ENCODE peak calls at places on chromosomes 2 and 18, in seven cellular contexts. S is body of pancreas, U is H1, K is stomach, D is Peyer's patch, O is IMR-90, M is endothelial cell of umbilical vein. L is an unnamed sample. For H3K4me1, the result is how much of the 10 kb centered on the place peaks cover.

GRCh38 chr18:36412778-36413177 is 115.3 kb downstream of the FHOD3 start:
- DNase-seq in U (no peak), K (no peak), O (no peak), S (peak), M (no peak), D (no peak), L (no peak)

GRCh38 chr2:10123281-10123680 is 742 bp downstream of the RRM2 start:
- DNase-seq in D (no peak), U (no peak), K (no peak), O (no peak), S (no peak), M (no peak), L (no peak)

GRCh38 chr2:49834433-49834832 is 680.1 kb upstream of the FSHR start:
- DNase-seq in O (no peak), D (no peak), S (no peak), K (no peak), M (no peak), U (no peak), L (no peak)

GRCh38 chr2:182186132-182186735 is 200.6 kb downstream of the PPP1R1C start:
- DNase-seq in U (no peak), O (peak), S (no peak), K (no peak), D (no peak), M (peak), L (no peak)

GRCh38 chr18:53745228-53745967 is 479.1 kb downstream of the MBD2 start:
- DNase-seq in S (no peak), M (no peak), O (no peak), D (no peak), K (no peak), U (no peak), L (no peak)

GRCh38 chr2:120503793-120504571 is 158.0 kb downstream of the INHBB start:
- DNase-seq in S (no peak), O (peak), M (peak), K (no peak), U (no peak), D (no peak), L (no peak)

GRCh38 chr2:218323526-218324472 is 31.5 kb upstream of the TMBIM1 start:
- DNase-seq in K (no peak), S (peak), M (peak), U (peak), D (no peak), O (peak), L (peak)

GRCh38 chr18:74613390-74613789 is 15.7 kb downstream of the ZNF407 start:
- DNase-seq in O (no peak), S (no peak), K (no peak), M (no peak), U (no peak), D (no peak), L (no peak)

GRCh38 chr18:43587538-43588153 is 310.4 kb upstream of the SYT4 start:
- DNase-seq in D (peak), M (peak), S (peak), O (peak), U (no peak), K (no peak), L (no peak)

GRCh38 chr2:109563980-109564550 is 49.7 kb downstream of the SEPTIN10 start:
- DNase-seq in O (no peak), S (no peak), U (no peak), M (no peak), D (no peak), K (no peak), L (no peak)
- H3K4me1 ChIP-seq in O (under half), S (under half), U (under half), M (under half), D (under half), K (under half), L (under half)

GRCh38 chr2:239285932-239286230 is 114.9 kb downstream of the HDAC4 start:
- DNase-seq in O (no peak), D (no peak), K (no peak), M (no peak), S (no peak), U (no peak), L (no peak)

GRCh38 chr2:239283288-239283945 is 117.4 kb downstream of the HDAC4 start:
- DNase-seq in U (no peak), M (no peak), K (no peak), D (peak), O (no peak), S (no peak), L (peak)

GRCh38 chr2:239285071-239285931 is 115.5 kb downstream of the HDAC4 start:
- DNase-seq in S (no peak), U (no peak), D (peak), O (no peak), M (no peak), K (no peak), L (no peak)

GRCh38 chr2:239282448-239283287 is 118.2 kb downstream of the HDAC4 start:
- DNase-seq in O (no peak), U (no peak), D (peak), M (no peak), S (no peak), K (no peak), L (no peak)

GRCh38 chr2:239283961-239284801 is 116.6 kb downstream of the HDAC4 start:
- DNase-seq in M (no peak), D (peak), O (no peak), U (no peak), S (no peak), K (no peak), L (no peak)
- TF ChIP-seq CTCF in M (no peak), D (no peak), O (no peak), U (peak), S (no peak), K (no peak), L (no peak)

DNA sequence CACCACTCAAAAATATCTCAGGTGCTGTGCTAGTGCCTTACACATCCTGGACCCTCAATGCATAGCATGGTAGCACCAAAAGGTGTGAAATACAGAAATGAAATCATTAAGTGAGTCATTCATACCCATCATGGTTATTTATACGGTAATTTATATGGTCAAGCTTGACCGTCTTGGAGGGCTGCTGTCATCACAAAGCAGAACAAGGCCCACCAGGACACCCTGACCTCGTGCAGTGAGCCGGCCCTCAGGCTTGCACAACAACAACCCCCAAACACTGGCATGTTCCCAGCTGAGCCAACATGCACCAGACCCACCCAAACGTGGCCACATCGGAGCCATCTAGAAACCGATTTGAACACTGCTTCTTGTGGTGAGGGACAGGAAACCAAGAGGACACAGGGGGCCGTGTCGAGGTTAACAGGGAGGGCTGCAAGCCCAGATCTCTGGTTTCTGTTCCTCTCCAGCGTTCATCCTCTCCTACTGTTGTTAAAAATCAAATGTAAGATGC is 378.5 kb upstream of the ID2 start:
- DNase-seq in M (no peak), U (no peak), O (no peak), K (peak), D (peak), S (peak), L (no peak)
- TF ChIP-seq POLR2A in M (no peak), U (no peak), O (no peak), K (no peak), D (no peak), S (no peak), L (no peak)

GRCh38 chr2:173956454-173956853 is 8.7 kb downstream of the SP3 start:
- DNase-seq in O (no peak), K (no peak), S (no peak), D (no peak), U (no peak), M (no peak), L (no peak)
- H3K4me1 ChIP-seq in O (under half), K (half or more), S (half or more), D (under half), U (under half), M (under half), L (under half)

DNA sequence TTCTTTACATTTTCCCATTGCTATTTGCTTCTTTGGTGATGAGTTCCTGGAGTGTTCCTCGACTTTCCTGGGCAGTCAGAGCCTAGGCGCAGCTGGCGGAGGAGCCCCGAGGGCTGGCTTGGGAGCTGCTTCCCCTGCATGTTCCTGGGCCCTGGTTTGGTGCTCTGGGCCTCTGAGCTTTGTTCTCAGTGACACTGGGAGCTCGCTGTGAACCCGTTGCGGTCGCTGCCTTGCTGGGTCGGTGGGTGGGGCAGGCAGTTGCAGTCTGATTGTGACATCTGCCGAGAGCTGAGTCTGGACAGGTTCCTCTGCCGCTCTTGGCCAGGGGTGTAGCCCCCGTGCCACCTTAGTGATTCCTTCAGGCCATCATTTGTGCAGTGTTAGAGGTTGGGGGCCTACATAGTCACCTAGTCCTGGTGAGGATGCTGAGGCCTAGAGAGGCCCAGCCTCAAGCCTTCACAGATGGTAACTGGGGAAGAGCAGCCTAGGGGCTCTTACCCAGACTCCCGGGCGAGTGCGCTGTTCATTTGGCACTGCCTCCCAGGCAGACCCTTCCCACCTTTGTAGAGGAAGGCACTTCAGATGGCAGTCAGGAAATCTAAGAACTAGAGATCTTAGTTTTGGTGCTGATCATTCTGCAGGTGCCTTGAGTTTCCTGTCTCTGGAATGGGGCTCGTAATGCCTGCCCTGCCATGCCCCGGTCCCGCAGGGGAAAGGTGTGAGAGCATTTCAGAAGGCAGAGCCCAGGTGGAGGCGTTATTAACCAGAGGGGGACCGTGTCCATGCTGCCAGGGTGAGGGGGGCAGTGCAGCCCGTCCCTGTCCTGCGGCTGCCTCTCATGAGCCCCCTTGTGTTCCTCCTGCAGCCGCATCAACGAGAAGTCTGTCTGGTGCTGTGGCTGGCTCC is 8.4 kb downstream of the ASB1 start:
- DNase-seq in M (no peak), S (no peak), U (no peak), D (no peak), O (no peak), K (no peak), L (no peak)
- TF ChIP-seq CTCF in M (no peak), S (no peak), U (no peak), D (no peak), O (no peak), K (no peak), L (no peak)